ENCODE peak calls at places on chromosomes 4 and X, in six cellular contexts. F, R, S, B, A and D are unnamed samples. For H3K36me3 and H3K4me1, the result is how much of the 10 kb centered on the place peaks cover.

GRCh38 chr4:8538076-8538702 is 42.0 kb upstream of the GPR78 start:
- DNase-seq in F (no peak), R (no peak), S (no peak), B (no peak), A (no peak), D (no peak)

GRCh38 chr4:76758996-76759395 is 138.9 kb downstream of the SOWAHB start:
- DNase-seq in F (no peak), R (peak), S (no peak), B (no peak), A (no peak), D (no peak)

GRCh38 chr4:6105311-6105911 is 87.2 kb upstream of the C4orf50 start:
- DNase-seq in F (no peak), R (no peak), S (no peak), B (no peak), A (no peak), D (no peak)

GRCh38 chr4:157035471-157035870 is 40.5 kb upstream of the GLRB start:
- DNase-seq in F (no peak), R (no peak), S (no peak), B (no peak), A (no peak), D (no peak)

GRCh38 chrX:10502961-10503360 is 117.4 kb downstream of the MID1 start:
- DNase-seq in F (no peak), R (no peak), S (no peak), B (no peak), A (no peak), D (no peak)

GRCh38 chr4:85672959-85673358 is 198.0 kb downstream of the ARHGAP24 start:
- DNase-seq in F (no peak), R (no peak), S (no peak), B (peak), A (no peak), D (no peak)

GRCh38 chr4:48557478-48557877 is 67.4 kb downstream of the ZAR1 start:
- DNase-seq in F (no peak), R (no peak), S (no peak), B (no peak), A (no peak), D (no peak)

GRCh38 chrX:29397506-29397905 is 810.3 kb downstream of the IL1RAPL1 start:
- DNase-seq in F (no peak), R (peak), S (peak), B (no peak), A (no peak), D (no peak)

GRCh38 chr4:743463-744211 is 38.0 kb downstream of the PCGF3 start:
- DNase-seq in F (no peak), R (no peak), S (peak), B (no peak), A (no peak), D (no peak)

GRCh38 chrX:39577976-39578962 is 519.5 kb downstream of the BCOR start:
- DNase-seq in F (no peak), R (peak), S (no peak), B (peak), A (no peak), D (peak)

GRCh38 chr4:15958562-15958961 is 4.4 kb downstream of the FGFBP2 start:
- DNase-seq in F (no peak), R (no peak), S (no peak), B (no peak), A (no peak), D (no peak)

GRCh38 chr4:15392053-15392805 is 35.6 kb upstream of the C1QTNF7 start:
- DNase-seq in F (no peak), R (peak), S (no peak), B (no peak), A (no peak), D (no peak)

GRCh38 chr4:52076731-52077130 is 25.6 kb downstream of the SPATA18 start:
- DNase-seq in F (no peak), R (no peak), S (no peak), B (no peak), A (no peak), D (no peak)

GRCh38 chr4:113397114-113397701 is 347.8 kb downstream of the ANK2 start:
- DNase-seq in F (no peak), R (peak), S (peak), B (peak), A (no peak), D (no peak)

GRCh38 chr4:61714387-61714890 is 514.3 kb downstream of the ADGRL3 start:
- DNase-seq in F (no peak), R (no peak), S (no peak), B (no peak), A (no peak), D (no peak)

GRCh38 chr4:151808120-151808529 is 47.3 kb upstream of the GATB start:
- DNase-seq in F (peak), R (peak), S (peak), B (no peak), A (no peak), D (no peak)

GRCh38 chr4:75662626-75663025 is 10.6 kb downstream of the G3BP2 start:
- DNase-seq in F (no peak), R (peak), S (no peak), B (no peak), A (no peak), D (no peak)

GRCh38 chr4:112563431-112564200 is 47.6 kb upstream of the NEUROG2 start:
- DNase-seq in F (no peak), R (no peak), S (no peak), B (peak), A (no peak), D (no peak)

GRCh38 chr4:109026588-109026987 is 263.7 kb upstream of the ETNPPL start:
- DNase-seq in F (no peak), R (peak), S (peak), B (no peak), A (no peak), D (no peak)

GRCh38 chr4:973431-974397 is at the start of gene DGKQ:
- DNase-seq in F (no peak), R (peak), S (peak), B (peak), A (peak), D (peak)

GRCh38 chr4:113446019-113446418 is 315.5 kb downstream of the CAMK2D start:
- DNase-seq in F (peak), R (peak), S (peak), B (no peak), A (no peak), D (no peak)

GRCh38 chr4:174828845-174829701 is at the start of gene GLRA3:
- DNase-seq in F (no peak), R (peak), S (no peak), B (no peak), A (no peak), D (peak)

GRCh38 chrX:10350991-10351390 is 194.2 kb downstream of the CLCN4 start:
- DNase-seq in F (no peak), R (peak), S (peak), B (no peak), A (no peak), D (no peak)

GRCh38 chrX:45788941-45789348 is 588.3 kb upstream of the DIPK2B start:
- DNase-seq in F (no peak), R (peak), S (peak), B (no peak), A (no peak), D (no peak)

GRCh38 chr4:15398001-15398400 is 29.8 kb upstream of the C1QTNF7 start:
- DNase-seq in F (no peak), R (no peak), S (no peak), B (no peak), A (no peak), D (no peak)

GRCh38 chrX:9429767-9430166 is 35.1 kb upstream of the TBL1X start:
- DNase-seq in F (no peak), R (no peak), S (no peak), B (no peak), A (no peak), D (no peak)

GRCh38 chr4:126242679-126243390 is 928.1 kb downstream of the FAT4 start:
- DNase-seq in F (no peak), R (no peak), S (no peak), B (no peak), A (no peak), D (no peak)

GRCh38 chr4:76966024-76966579 is 16.6 kb downstream of the SEPTIN11 start:
- DNase-seq in F (no peak), R (no peak), S (no peak), B (no peak), A (no peak), D (no peak)

GRCh38 chr4:123401466-123402175 is 5.0 kb downstream of the SPRY1 start:
- DNase-seq in F (no peak), R (no peak), S (no peak), B (no peak), A (no peak), D (no peak)

GRCh38 chrX:118974908-118975671 is 672 bp downstream of the LONRF3 start:
- DNase-seq in F (no peak), R (no peak), S (no peak), B (no peak), A (peak), D (peak)

GRCh38 chr4:122329876-122330595 is 48.8 kb upstream of the ADAD1 start:
- DNase-seq in F (no peak), R (peak), S (peak), B (no peak), A (no peak), D (no peak)

GRCh38 chrX:28979876-28980275 is 392.6 kb downstream of the IL1RAPL1 start:
- DNase-seq in F (no peak), R (peak), S (no peak), B (no peak), A (no peak), D (no peak)

GRCh38 chr4:174855043-174855442 is 26.0 kb upstream of the GLRA3 start:
- DNase-seq in F (no peak), R (no peak), S (no peak), B (no peak), A (no peak), D (no peak)

GRCh38 chr4:143234153-143234552 is 49.4 kb downstream of the USP38 start:
- DNase-seq in F (no peak), R (no peak), S (peak), B (no peak), A (no peak), D (no peak)

GRCh38 chrX:77009691-77010090 is 437.5 kb upstream of the FGF16 start:
- DNase-seq in F (no peak), R (peak), S (peak), B (no peak), A (no peak), D (no peak)

GRCh38 chr4:107624024-107624423 is 96.0 kb downstream of the PAPSS1 start:
- DNase-seq in F (no peak), R (no peak), S (no peak), B (no peak), A (no peak), D (no peak)

GRCh38 chr4:2652415-2653155 is 103.6 kb downstream of the TNIP2 start:
- DNase-seq in F (no peak), R (no peak), S (no peak), B (no peak), A (no peak), D (no peak)
- H3K36me3 ChIP-seq in F (under half), R (under half), S (under half), B (under half), A (under half), D (under half)

DNA sequence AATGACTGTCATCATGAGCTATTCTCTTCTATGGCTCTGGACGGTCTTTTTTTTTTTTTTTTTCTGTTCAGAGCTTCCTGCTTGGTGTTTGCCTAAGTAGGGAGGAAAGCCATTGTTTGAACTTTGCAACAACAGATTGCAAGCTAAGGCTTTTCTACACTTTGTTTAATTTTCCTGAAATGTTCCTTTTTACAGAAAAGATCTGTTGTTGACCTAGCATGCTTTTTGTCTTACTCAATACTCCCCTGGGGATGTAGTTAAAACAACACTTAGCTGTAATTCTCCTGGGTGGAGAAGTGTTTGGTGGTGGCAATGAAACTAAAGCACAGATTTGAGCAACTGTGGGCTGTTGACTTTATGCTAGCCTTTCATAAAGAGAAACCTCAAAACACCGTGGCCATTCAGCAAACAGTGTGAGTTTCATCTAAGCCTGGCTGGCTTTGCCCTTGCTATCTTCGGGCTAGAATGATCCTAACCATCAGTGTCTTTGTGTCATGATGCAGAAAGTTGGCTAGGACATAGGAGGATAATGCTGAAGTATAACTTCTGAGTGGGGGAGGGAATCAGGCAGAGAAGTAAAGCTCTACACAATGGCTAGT is 110.5 kb downstream of the ANXA3 start:
- DNase-seq in F (no peak), R (no peak), S (peak), B (no peak), A (peak), D (peak)
- H3K4me3 ChIP-seq in F (no peak), R (no peak), S (no peak), B (no peak), A (no peak), D (no peak)

DNA sequence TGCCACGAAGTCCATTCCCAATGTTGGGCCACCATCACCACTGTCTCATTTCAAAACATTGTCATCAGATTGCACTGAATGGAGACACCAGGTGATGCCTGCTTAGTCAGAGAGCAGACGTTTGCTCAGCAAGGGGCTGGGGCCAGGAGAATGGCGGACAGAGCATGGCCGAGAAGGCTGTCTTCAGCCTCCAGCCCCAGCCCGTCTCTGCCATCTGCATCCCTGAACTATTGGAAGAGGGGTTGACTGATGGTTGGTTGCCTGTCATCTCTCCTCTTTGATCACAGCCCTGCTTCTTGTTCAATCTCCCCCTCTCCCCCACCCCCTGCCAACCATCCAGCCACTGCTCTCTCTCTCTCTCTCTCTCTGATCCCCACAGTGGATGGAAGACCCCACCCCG is 140.9 kb downstream of the SHOX start:
- DNase-seq in F (no peak), R (no peak), S (no peak), B (no peak), A (no peak), D (no peak)
- H3K4me1 ChIP-seq in F (under half), R (under half), S (under half), B (half or more), A (under half), D (under half)

GRCh38 chr4:39905656-39906055 is 72.1 kb downstream of the PDS5A start:
- DNase-seq in F (no peak), R (no peak), S (no peak), B (no peak), A (no peak), D (no peak)
- H3K36me3 ChIP-seq in F (under half), R (under half), S (under half), B (under half), A (under half), D (under half)